ENCODE peak calls at places on chromosomes 4 and X, in six cellular contexts. C, A, X, F, R and D are unnamed samples.

GRCh38 chr4:75598390-75598789 is 31.9 kb downstream of the CDKL2 start:
- DNase-seq in C (no peak), A (no peak), X (no peak), F (no peak), R (no peak), D (no peak)

GRCh38 chrX:40072246-40072645 is 25.5 kb downstream of the BCOR start:
- DNase-seq in C (no peak), A (no peak), X (no peak), F (no peak), R (no peak), D (no peak)

GRCh38 chrX:140572724-140573123 is 67.9 kb upstream of the SOX3 start:
- DNase-seq in C (peak), A (peak), X (peak), F (no peak), R (peak), D (peak)

GRCh38 chr4:148649669-148650331 is 207.6 kb upstream of the NR3C2 start:
- DNase-seq in C (no peak), A (no peak), X (no peak), F (no peak), R (no peak), D (no peak)

GRCh38 chr4:76830612-76831474 is 67.1 kb downstream of the SOWAHB start:
- DNase-seq in C (no peak), A (peak), X (no peak), F (no peak), R (no peak), D (peak)

GRCh38 chr4:3427706-3428446 is 13.9 kb upstream of the HGFAC start:
- DNase-seq in C (no peak), A (no peak), X (no peak), F (no peak), R (no peak), D (no peak)

GRCh38 chrX:114344756-114345155 is 239.1 kb upstream of the HTR2C start:
- DNase-seq in C (no peak), A (no peak), X (no peak), F (no peak), R (no peak), D (peak)

GRCh38 chrX:106912864-106913263 is 7.3 kb upstream of the CLDN2 start:
- DNase-seq in C (no peak), A (no peak), X (no peak), F (no peak), R (no peak), D (no peak)

GRCh38 chr4:55500072-55500471 is 46.6 kb downstream of the CLOCK start:
- DNase-seq in C (no peak), A (no peak), X (no peak), F (no peak), R (no peak), D (no peak)